ENCODE peak calls at places on chromosomes 16 and 17, in ten cellular contexts. R, Q, P, I, F, U, J, S, B and M are unnamed samples.

GRCh38 chr16:3971261-3971660 is 90.7 kb upstream of the CREBBP start:
- DNase-seq in R (no peak), Q (peak), P (no peak), I (no peak), F (no peak), U (no peak), J (no peak), S (peak), B (peak), M (no peak)

GRCh38 chr17:72358465-72358864 is 237.6 kb downstream of the SOX9 start:
- DNase-seq in R (no peak), Q (peak), P (no peak), I (no peak), F (no peak), U (no peak), J (no peak), S (peak), B (peak), M (no peak)

GRCh38 chr16:85142771-85143211 is 30.5 kb upstream of the CIBAR2 start:
- DNase-seq in R (no peak), Q (no peak), P (no peak), I (no peak), F (no peak), U (no peak), J (no peak), S (no peak), B (no peak), M (no peak)

GRCh38 chr17:6551909-6552768 is 4.2 kb downstream of the PITPNM3 start:
- DNase-seq in R (no peak), Q (no peak), P (peak), I (no peak), F (peak), U (no peak), J (no peak), S (peak), B (no peak), M (no peak)

GRCh38 chr16:12371497-12371896 is 395.0 kb downstream of the SNX29 start:
- DNase-seq in R (no peak), Q (no peak), P (no peak), I (no peak), F (no peak), U (no peak), J (no peak), S (no peak), B (no peak), M (no peak)

GRCh38 chr17:21176996-21177395 is 37.0 kb downstream of the TMEM11 start:
- DNase-seq in R (no peak), Q (no peak), P (no peak), I (no peak), F (no peak), U (no peak), J (no peak), S (no peak), B (no peak), M (peak)

GRCh38 chr16:57593021-57593420 is 35.4 kb upstream of the ADGRG1 start:
- DNase-seq in R (no peak), Q (no peak), P (no peak), I (no peak), F (no peak), U (no peak), J (no peak), S (no peak), B (no peak), M (no peak)

GRCh38 chr16:89442588-89442987 is 47.8 kb downstream of the ANKRD11 start:
- DNase-seq in R (no peak), Q (no peak), P (no peak), I (no peak), F (no peak), U (no peak), J (no peak), S (no peak), B (no peak), M (no peak)

GRCh38 chr17:66000216-66000615 is 191.7 kb downstream of the CEP112 start:
- DNase-seq in R (no peak), Q (no peak), P (no peak), I (no peak), F (no peak), U (no peak), J (no peak), S (no peak), B (no peak), M (no peak)

GRCh38 chr17:81517339-81518112 is 4.9 kb upstream of the ACTG1 start:
- DNase-seq in R (no peak), Q (no peak), P (no peak), I (no peak), F (peak), U (no peak), J (peak), S (no peak), B (no peak), M (no peak)

GRCh38 chr17:3845361-3845753 is 689 bp downstream of the NCBP3 start:
- DNase-seq in R (no peak), Q (no peak), P (no peak), I (no peak), F (no peak), U (no peak), J (no peak), S (peak), B (peak), M (no peak)

GRCh38 chr16:9378876-9379275 is 287.4 kb downstream of the HAPSTR1 start:
- DNase-seq in R (no peak), Q (no peak), P (no peak), I (no peak), F (no peak), U (no peak), J (no peak), S (no peak), B (no peak), M (no peak)

GRCh38 chr16:56828641-56829040 is 36.4 kb upstream of the SLC12A3 start:
- DNase-seq in R (no peak), Q (no peak), P (no peak), I (no peak), F (no peak), U (no peak), J (no peak), S (no peak), B (no peak), M (no peak)

DNA sequence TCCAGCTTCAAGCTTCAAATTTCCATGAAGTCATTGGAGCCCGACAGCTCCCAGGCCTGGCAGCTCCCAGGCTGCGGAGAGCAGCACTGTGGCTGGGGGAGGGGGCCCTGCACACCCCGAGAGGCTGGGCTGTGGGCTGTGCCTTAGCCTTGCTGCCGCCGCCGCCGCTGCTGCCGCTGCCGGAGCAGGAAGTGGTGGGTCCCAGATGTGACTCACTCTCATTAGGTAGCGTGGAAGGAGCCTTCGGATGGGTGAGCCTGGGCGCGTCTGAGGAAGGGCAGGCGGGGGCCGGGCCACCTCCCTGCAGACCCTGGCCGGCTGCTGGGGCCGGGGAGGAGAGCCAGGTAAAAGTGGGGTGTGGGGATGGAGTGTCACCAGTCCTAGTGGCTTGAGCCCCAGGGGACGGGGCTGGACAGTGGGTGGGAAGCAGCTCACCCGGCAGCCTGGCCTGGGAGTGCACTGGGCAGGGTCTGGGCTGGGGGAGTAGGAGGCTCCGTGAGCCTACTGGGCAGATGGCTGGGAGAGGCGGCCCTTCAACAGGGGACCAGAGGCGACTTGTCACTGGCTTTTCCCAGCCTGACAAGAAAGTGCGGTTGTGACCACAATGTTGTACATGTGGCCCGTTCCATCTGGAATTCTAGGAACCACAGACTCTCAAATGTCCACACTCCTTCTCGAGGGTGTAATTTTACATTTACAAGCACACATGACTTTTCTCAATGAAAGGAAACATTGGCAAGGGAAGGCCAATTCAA is at the start of gene ADCY7:
- DNase-seq in R (peak), Q (peak), P (no peak), I (no peak), F (peak), U (peak), J (peak), S (peak), B (peak), M (no peak)
- H3K4me3 ChIP-seq in R (peak), Q (peak), P (peak), I (peak), F (peak), U (peak), J (no peak), S (peak), B (peak), M (peak)

GRCh38 chr17:33381201-33381600 is 88.1 kb upstream of the ASIC2 start:
- DNase-seq in R (no peak), Q (no peak), P (no peak), I (no peak), F (no peak), U (no peak), J (no peak), S (no peak), B (no peak), M (no peak)

GRCh38 chr17:33373209-33373608 is 80.1 kb upstream of the ASIC2 start:
- DNase-seq in R (no peak), Q (no peak), P (no peak), I (no peak), F (peak), U (no peak), J (no peak), S (no peak), B (no peak), M (no peak)

GRCh38 chr17:33375086-33375485 is 82.0 kb upstream of the ASIC2 start:
- DNase-seq in R (no peak), Q (no peak), P (no peak), I (no peak), F (peak), U (no peak), J (no peak), S (no peak), B (no peak), M (no peak)

GRCh38 chr17:33375783-33376182 is 82.7 kb upstream of the ASIC2 start:
- DNase-seq in R (no peak), Q (no peak), P (no peak), I (no peak), F (no peak), U (no peak), J (no peak), S (no peak), B (no peak), M (no peak)

DNA sequence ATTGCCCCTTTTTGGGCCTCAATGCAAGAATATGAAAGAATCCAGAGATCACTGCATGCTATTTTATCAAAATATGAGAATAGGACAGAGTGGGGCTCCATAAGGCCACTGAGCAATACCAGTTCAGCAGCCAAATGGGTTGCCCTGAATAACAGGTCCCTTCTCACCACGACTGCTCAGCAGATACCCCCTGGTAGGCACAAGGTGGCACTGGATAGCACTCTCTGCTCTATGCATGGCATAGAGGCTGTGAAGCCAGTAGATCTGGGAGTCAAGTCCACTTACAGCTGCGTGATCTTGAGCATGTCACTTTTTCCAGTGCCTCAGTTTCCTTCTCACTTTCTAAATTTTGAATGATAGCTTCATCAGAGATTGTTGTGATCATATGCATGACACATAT is 84.7 kb upstream of the ASIC2 start:
- DNase-seq in R (no peak), Q (no peak), P (no peak), I (no peak), F (no peak), U (no peak), J (peak), S (no peak), B (no peak), M (no peak)
- H3K4me3 ChIP-seq in R (no peak), Q (no peak), P (no peak), I (no peak), F (no peak), U (no peak), J (no peak), S (no peak), B (no peak), M (no peak)

GRCh38 chr17:27793906-27794380 is 6.4 kb downstream of the NOS2 start:
- DNase-seq in R (no peak), Q (no peak), P (no peak), I (no peak), F (no peak), U (no peak), J (no peak), S (no peak), B (no peak), M (no peak)
- H3K4me3 ChIP-seq in R (peak), Q (peak), P (peak), I (peak), F (peak), U (peak), J (peak), S (no peak), B (peak), M (peak)

GRCh38 chr17:69567130-69567529 is 152.6 kb downstream of the MAP2K6 start:
- DNase-seq in R (no peak), Q (no peak), P (no peak), I (no peak), F (no peak), U (no peak), J (no peak), S (no peak), B (peak), M (no peak)
- H3K4me3 ChIP-seq in R (no peak), Q (no peak), P (no peak), I (no peak), F (no peak), U (no peak), J (no peak), S (no peak), B (no peak), M (no peak)

GRCh38 chr17:77472837-77473214 is 332.1 kb downstream of the SEC14L1 start:
- DNase-seq in R (no peak), Q (no peak), P (no peak), I (no peak), F (no peak), U (no peak), J (no peak), S (no peak), B (no peak), M (no peak)

GRCh38 chr17:77470330-77470786 is 329.6 kb downstream of the SEC14L1 start:
- DNase-seq in R (no peak), Q (no peak), P (no peak), I (no peak), F (no peak), U (no peak), J (no peak), S (no peak), B (no peak), M (no peak)

GRCh38 chr17:77473615-77474226 is 333.0 kb downstream of the SEC14L1 start:
- DNase-seq in R (no peak), Q (no peak), P (no peak), I (no peak), F (no peak), U (no peak), J (no peak), S (no peak), B (no peak), M (no peak)

GRCh38 chr17:77470800-77471733 is 330.3 kb downstream of the SEC14L1 start:
- DNase-seq in R (no peak), Q (peak), P (no peak), I (no peak), F (no peak), U (no peak), J (no peak), S (peak), B (peak), M (no peak)

GRCh38 chr17:77471984-77472836 is 331.4 kb downstream of the SEC14L1 start:
- DNase-seq in R (peak), Q (peak), P (no peak), I (no peak), F (no peak), U (no peak), J (no peak), S (peak), B (peak), M (no peak)
- H3K4me3 ChIP-seq in R (peak), Q (no peak), P (no peak), I (peak), F (no peak), U (no peak), J (no peak), S (no peak), B (no peak), M (no peak)